ENCODE peak calls at places on chromosomes 7 and 10, in seven cellular contexts. One of them, this sample, is unnamed.

GRCh38 chr10:63629363-63630084 is 108.3 kb downstream of the REEP3 start:
- DNase-seq in K562: peak; percentile 53
- DNase-seq in SK-N-SH: peak; percentile 65
- DNase-seq in HepG2: peak; percentile 76
- DNase-seq in GM12892: peak; percentile 23
- DNase-seq in H1: peak; percentile 90
- DNase-seq in GM12878: peak; percentile 83
- DNase-seq in this sample: peak; percentile 32

GRCh38 chr10:13158401-13158800 is 3.0 kb upstream of the MCM10 start:
- DNase-seq in K562: no peak
- DNase-seq in SK-N-SH: no peak
- DNase-seq in H1: no peak
- DNase-seq in GM12878: no peak
- DNase-seq in HepG2: no peak
- DNase-seq in GM12892: no peak
- DNase-seq in this sample: no peak

GRCh38 chr10:24255115-24255895 is 46.4 kb downstream of the KIAA1217 start:
- DNase-seq in GM12892: no peak
- DNase-seq in HepG2: no peak
- DNase-seq in K562: no peak
- DNase-seq in GM12878: no peak
- DNase-seq in SK-N-SH: peak; percentile 58
- DNase-seq in H1: no peak
- DNase-seq in this sample: no peak

GRCh38 chr10:128116851-128117615 is 9.2 kb downstream of the MKI67 start:
- DNase-seq in SK-N-SH: no peak
- DNase-seq in GM12878: no peak
- DNase-seq in K562: peak; percentile 17
- DNase-seq in HepG2: no peak
- DNase-seq in H1: no peak
- DNase-seq in GM12892: no peak
- DNase-seq in this sample: no peak

GRCh38 chr10:48493083-48493871 is 111.6 kb downstream of the ARHGAP22 start:
- DNase-seq in SK-N-SH: peak; percentile 73
- DNase-seq in GM12878: no peak
- DNase-seq in K562: no peak
- DNase-seq in GM12892: no peak
- DNase-seq in HepG2: no peak
- DNase-seq in H1: peak; percentile 42
- DNase-seq in this sample: no peak

GRCh38 chr10:106500585-106501525 is 663.7 kb downstream of the SORCS1 start:
- DNase-seq in GM12892: no peak
- DNase-seq in HepG2: no peak
- DNase-seq in GM12878: no peak
- DNase-seq in K562: no peak
- DNase-seq in H1: no peak
- DNase-seq in SK-N-SH: no peak
- DNase-seq in this sample: no peak

GRCh38 chr10:55329796-55330195 is 528.8 kb upstream of the PCDH15 start:
- DNase-seq in HepG2: no peak
- DNase-seq in H1: no peak
- DNase-seq in K562: no peak
- DNase-seq in GM12878: no peak
- DNase-seq in GM12892: no peak
- DNase-seq in SK-N-SH: no peak
- DNase-seq in this sample: no peak

GRCh38 chr7:92740713-92741126 is 95.7 kb downstream of the CDK6 start:
- DNase-seq in HepG2: no peak
- DNase-seq in GM12878: no peak
- DNase-seq in SK-N-SH: no peak
- DNase-seq in K562: no peak
- DNase-seq in H1: no peak
- DNase-seq in GM12892: no peak
- DNase-seq in this sample: no peak

GRCh38 chr7:156942708-156943090 is 6.8 kb upstream of the NOM1 start:
- DNase-seq in SK-N-SH: no peak
- DNase-seq in GM12878: no peak
- DNase-seq in HepG2: no peak
- DNase-seq in H1: peak; percentile 54
- DNase-seq in GM12892: no peak
- DNase-seq in K562: no peak
- DNase-seq in this sample: no peak

GRCh38 chr10:128078136-128078969 is 47.9 kb downstream of the MKI67 start:
- DNase-seq in GM12892: peak; percentile 52
- DNase-seq in H1: peak; percentile 88
- DNase-seq in SK-N-SH: peak; percentile 86
- DNase-seq in K562: peak; percentile 50
- DNase-seq in GM12878: no peak
- DNase-seq in HepG2: peak; percentile 28
- DNase-seq in this sample: peak; percentile 50

GRCh38 chr10:38094923-38095574 is 912 bp downstream of the ZNF37A start:
- DNase-seq in GM12878: no peak
- DNase-seq in SK-N-SH: no peak
- DNase-seq in H1: peak; percentile 43
- DNase-seq in GM12892: peak; percentile 8
- DNase-seq in HepG2: no peak
- DNase-seq in K562: peak; percentile 25
- DNase-seq in this sample: peak; percentile 8

GRCh38 chr7:7180725-7181428 is 1.5 kb upstream of the C1GALT1 start:
- DNase-seq in SK-N-SH: no peak
- DNase-seq in K562: no peak
- DNase-seq in GM12878: no peak
- DNase-seq in GM12892: no peak
- DNase-seq in H1: no peak
- DNase-seq in HepG2: peak; percentile 34
- DNase-seq in this sample: no peak

GRCh38 chr10:101007099-101007711 is 7.6 kb downstream of the LZTS2 start:
- DNase-seq in H1: no peak
- DNase-seq in HepG2: no peak
- DNase-seq in K562: no peak
- DNase-seq in GM12878: no peak
- DNase-seq in GM12892: no peak
- DNase-seq in SK-N-SH: no peak
- DNase-seq in this sample: no peak

GRCh38 chr7:116525913-116526857 is 1.3 kb downstream of the CAV1 start:
- DNase-seq in K562: peak; percentile 94
- DNase-seq in SK-N-SH: peak; percentile 90
- DNase-seq in GM12892: peak; percentile 89
- DNase-seq in GM12878: no peak
- DNase-seq in HepG2: no peak
- DNase-seq in H1: peak; percentile 85
- DNase-seq in this sample: peak; percentile 88

GRCh38 chr7:43785425-43785824 is 26.9 kb downstream of the BLVRA start:
- DNase-seq in K562: no peak
- DNase-seq in H1: no peak
- DNase-seq in HepG2: no peak
- DNase-seq in GM12878: no peak
- DNase-seq in SK-N-SH: no peak
- DNase-seq in GM12892: no peak
- DNase-seq in this sample: no peak

GRCh38 chr7:3174515-3175318 is 126.3 kb upstream of the SDK1 start:
- DNase-seq in H1: no peak
- DNase-seq in HepG2: no peak
- DNase-seq in SK-N-SH: no peak
- DNase-seq in GM12892: no peak
- DNase-seq in K562: no peak
- DNase-seq in GM12878: no peak
- DNase-seq in this sample: no peak
- TF ChIP-seq TAF1 in H1: no peak
- TF ChIP-seq TAF1 in HepG2: no peak
- TF ChIP-seq TAF1 in SK-N-SH: no peak
- TF ChIP-seq TAF1 in GM12892: no peak
- TF ChIP-seq TAF1 in K562: no peak
- TF ChIP-seq TAF1 in GM12878: no peak
- TF ChIP-seq TAF1 in this sample: no peak

GRCh38 chr10:7470371-7470770 is 59.5 kb upstream of the SFMBT2 start:
- DNase-seq in H1: no peak
- DNase-seq in HepG2: no peak
- DNase-seq in K562: no peak
- DNase-seq in GM12892: no peak
- DNase-seq in GM12878: no peak
- DNase-seq in SK-N-SH: no peak
- DNase-seq in this sample: no peak

GRCh38 chr10:7460006-7460405 is 49.2 kb upstream of the SFMBT2 start:
- DNase-seq in GM12892: no peak
- DNase-seq in GM12878: no peak
- DNase-seq in K562: no peak
- DNase-seq in HepG2: no peak
- DNase-seq in SK-N-SH: no peak
- DNase-seq in H1: no peak
- DNase-seq in this sample: no peak

GRCh38 chr10:7467031-7467667 is 56.3 kb upstream of the SFMBT2 start:
- DNase-seq in H1: no peak
- DNase-seq in HepG2: no peak
- DNase-seq in K562: no peak
- DNase-seq in GM12892: no peak
- DNase-seq in GM12878: no peak
- DNase-seq in SK-N-SH: no peak
- DNase-seq in this sample: no peak

DNA sequence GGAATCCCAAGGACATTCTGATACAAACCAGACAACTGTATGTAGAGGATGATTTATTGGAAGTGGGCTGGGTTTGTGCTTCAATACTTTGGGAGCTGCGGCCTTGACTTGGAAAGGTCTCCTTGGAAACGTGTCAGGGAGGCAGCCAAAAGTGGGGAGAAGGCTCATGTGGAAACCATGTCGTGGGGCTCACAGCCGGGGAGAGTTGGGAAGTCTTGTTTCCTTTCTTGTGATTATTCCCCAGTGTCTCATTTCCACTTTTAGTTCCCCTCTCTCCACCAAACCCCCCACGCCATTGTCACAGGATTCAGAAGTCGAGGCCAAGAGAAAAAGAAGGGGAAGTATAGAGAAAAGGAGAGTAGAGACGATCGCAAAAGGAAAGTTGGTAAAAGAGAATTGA is 53.9 kb upstream of the SFMBT2 start:
- DNase-seq in SK-N-SH: no peak
- DNase-seq in GM12892: no peak
- DNase-seq in HepG2: no peak
- DNase-seq in GM12878: no peak
- DNase-seq in K562: no peak
- DNase-seq in H1: no peak
- DNase-seq in this sample: no peak
- TF ChIP-seq TAF1 in SK-N-SH: no peak
- TF ChIP-seq TAF1 in GM12892: no peak
- TF ChIP-seq TAF1 in HepG2: no peak
- TF ChIP-seq TAF1 in GM12878: no peak
- TF ChIP-seq TAF1 in K562: no peak
- TF ChIP-seq TAF1 in H1: no peak
- TF ChIP-seq TAF1 in this sample: no peak

GRCh38 chr10:75049316-75050285 is 61.9 kb upstream of the SAMD8 start:
- DNase-seq in H1: no peak
- DNase-seq in SK-N-SH: no peak
- DNase-seq in GM12892: no peak
- DNase-seq in GM12878: no peak
- DNase-seq in K562: no peak
- DNase-seq in HepG2: no peak
- DNase-seq in this sample: no peak
- TF ChIP-seq TAF1 in H1: no peak
- TF ChIP-seq TAF1 in SK-N-SH: no peak
- TF ChIP-seq TAF1 in GM12892: no peak
- TF ChIP-seq TAF1 in GM12878: no peak
- TF ChIP-seq TAF1 in K562: no peak
- TF ChIP-seq TAF1 in HepG2: no peak
- TF ChIP-seq TAF1 in this sample: no peak

GRCh38 chr10:88986549-88987242 is 3.9 kb upstream of the FAS start:
- DNase-seq in GM12878: no peak
- DNase-seq in K562: peak; percentile 12
- DNase-seq in HepG2: peak; percentile 19
- DNase-seq in GM12892: no peak
- DNase-seq in SK-N-SH: peak; percentile 45
- DNase-seq in H1: no peak
- DNase-seq in this sample: no peak
- TF ChIP-seq TAF1 in GM12878: no peak
- TF ChIP-seq TAF1 in K562: no peak
- TF ChIP-seq TAF1 in HepG2: no peak
- TF ChIP-seq TAF1 in GM12892: no peak
- TF ChIP-seq TAF1 in SK-N-SH: no peak
- TF ChIP-seq TAF1 in H1: no peak
- TF ChIP-seq TAF1 in this sample: no peak

GRCh38 chr10:46247808-46248569 is 38.8 kb upstream of the ANTXRL start:
- DNase-seq in K562: peak; percentile 68
- DNase-seq in GM12878: no peak
- DNase-seq in SK-N-SH: peak; percentile 83
- DNase-seq in H1: peak; percentile 41
- DNase-seq in HepG2: no peak
- DNase-seq in GM12892: no peak
- DNase-seq in this sample: no peak

GRCh38 chr10:46240684-46241565 is 45.9 kb upstream of the ANTXRL start:
- DNase-seq in HepG2: no peak
- DNase-seq in SK-N-SH: no peak
- DNase-seq in GM12878: no peak
- DNase-seq in H1: peak; percentile 20
- DNase-seq in K562: no peak
- DNase-seq in GM12892: no peak
- DNase-seq in this sample: no peak

GRCh38 chr10:46248651-46249131 is 38.1 kb upstream of the ANTXRL start:
- DNase-seq in K562: no peak
- DNase-seq in GM12878: no peak
- DNase-seq in H1: peak; percentile 41
- DNase-seq in GM12892: no peak
- DNase-seq in HepG2: no peak
- DNase-seq in SK-N-SH: no peak
- DNase-seq in this sample: no peak

GRCh38 chr10:46247181-46247475 is 39.7 kb upstream of the ANTXRL start:
- DNase-seq in GM12878: no peak
- DNase-seq in H1: no peak
- DNase-seq in K562: no peak
- DNase-seq in GM12892: no peak
- DNase-seq in SK-N-SH: no peak
- DNase-seq in HepG2: no peak
- DNase-seq in this sample: no peak

DNA sequence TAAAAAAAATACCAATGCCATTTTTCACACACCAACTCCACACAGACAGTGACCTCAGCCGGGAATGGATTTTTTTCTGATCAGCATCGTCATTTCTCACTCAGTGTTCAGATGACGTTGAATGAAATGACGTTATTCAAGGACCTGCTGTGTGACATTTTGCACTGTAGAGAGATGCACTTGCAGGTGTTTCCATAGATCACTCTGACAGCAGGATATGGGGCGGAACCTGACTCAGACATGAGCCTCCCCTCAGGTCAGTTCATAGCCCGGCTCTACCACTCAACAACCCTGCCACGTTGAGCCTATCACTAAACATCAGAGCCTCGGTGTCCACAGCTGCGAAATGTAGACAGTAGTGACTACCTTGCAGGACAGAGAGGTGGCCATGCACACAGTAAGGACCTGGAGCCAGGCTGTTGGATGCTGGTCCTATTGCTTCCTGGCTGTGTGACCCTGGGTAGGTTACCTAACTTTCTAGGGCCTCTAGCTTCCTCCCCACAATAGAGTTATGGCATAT is 41.4 kb upstream of the ANTXRL start:
- DNase-seq in K562: no peak
- DNase-seq in H1: peak; percentile 29
- DNase-seq in HepG2: no peak
- DNase-seq in SK-N-SH: no peak
- DNase-seq in GM12892: no peak
- DNase-seq in GM12878: no peak
- DNase-seq in this sample: no peak
- TF ChIP-seq TAF1 in K562: no peak
- TF ChIP-seq TAF1 in H1: no peak
- TF ChIP-seq TAF1 in HepG2: no peak
- TF ChIP-seq TAF1 in SK-N-SH: no peak
- TF ChIP-seq TAF1 in GM12892: no peak
- TF ChIP-seq TAF1 in GM12878: no peak
- TF ChIP-seq TAF1 in this sample: no peak